ENCODE peak calls at places on chromosomes 1 and 21, in four cellular contexts. Y is aorta, B is H9, S is hepatocyte. D is an unnamed sample.

GRCh38 chr1:39148942-39149341 is 55.6 kb upstream of the MACF1 start:
- DNase-seq in B (no peak), S (no peak), Y (no peak), D (no peak)

GRCh38 chr1:173330149-173330951 is 123.2 kb upstream of the TNFSF4 start:
- DNase-seq in S (no peak), B (no peak), Y (no peak), D (no peak)

GRCh38 chr1:119700326-119700725 is 11.4 kb upstream of the PHGDH start:
- DNase-seq in Y (no peak), S (no peak), B (no peak), D (no peak)

GRCh38 chr1:179816196-179816960 is 61.2 kb downstream of the TOR1AIP2 start:
- DNase-seq in S (peak; percentile 40), Y (no peak), B (no peak), D (no peak)

GRCh38 chr1:230868736-230869385 is 540 bp upstream of the C1orf198 start:
- DNase-seq in B (peak; percentile 78), Y (peak; percentile 81), S (peak; percentile 77), D (no peak)

GRCh38 chr1:4605158-4605557 is 49.3 kb upstream of the AJAP1 start:
- DNase-seq in B (no peak), Y (no peak), S (no peak), D (no peak)

GRCh38 chr21:44924611-44925010 is 3.9 kb upstream of the ITGB2 start:
- DNase-seq in B (no peak), Y (no peak), S (no peak), D (no peak)

GRCh38 chr1:109864063-109864822 is 46.4 kb upstream of the CSF1 start:
- DNase-seq in B (no peak), Y (no peak), S (no peak), D (no peak)

GRCh38 chr21:25952306-25952705 is 217.5 kb downstream of the GABPA start:
- DNase-seq in Y (no peak), B (no peak), S (no peak), D (no peak)

GRCh38 chr1:189269011-189269410 is 1208.7 kb downstream of the BRINP3 start:
- DNase-seq in Y (no peak), B (no peak), S (no peak), D (no peak)

GRCh38 chr21:34651642-34652041 is 17.2 kb upstream of the CLIC6 start:
- DNase-seq in S (no peak), B (no peak), Y (no peak), D (no peak)

GRCh38 chr1:212558665-212559480 is 49.7 kb upstream of the ATF3 start:
- DNase-seq in B (peak; percentile 88), S (peak; percentile 99), Y (peak; percentile 95), D (peak; percentile 51)

GRCh38 chr1:230107941-230108340 is 40.9 kb downstream of the GALNT2 start:
- DNase-seq in B (no peak), S (no peak), Y (no peak), D (no peak)

GRCh38 chr1:169762699-169763098 is 28.8 kb upstream of the SELE start:
- DNase-seq in Y (no peak), B (no peak), S (no peak), D (no peak)

GRCh38 chr1:56773341-56774066 is 45.7 kb downstream of the FYB2 start:
- DNase-seq in B (no peak), Y (no peak), S (no peak), D (no peak)

GRCh38 chr1:10556430-10557005 is 81.8 kb downstream of the PEX14 start:
- DNase-seq in Y (no peak), B (no peak), S (no peak), D (no peak)

GRCh38 chr1:62613325-62613727 is 16.0 kb downstream of the ANGPTL3 start:
- DNase-seq in B (no peak), Y (no peak), S (no peak), D (no peak)

GRCh38 chr1:97307151-97307550 is 585.6 kb downstream of the PTBP2 start:
- DNase-seq in S (no peak), Y (no peak), B (no peak), D (no peak)

GRCh38 chr1:70503358-70503757 is 92.3 kb downstream of the CTH start:
- DNase-seq in Y (no peak), S (no peak), B (no peak), D (no peak)

GRCh38 chr21:34807881-34808568 is 139.2 kb downstream of the CLIC6 start:
- DNase-seq in B (no peak), S (peak; percentile 72), Y (peak; percentile 74), D (peak; percentile 87)

GRCh38 chr1:210416049-210416448 is 87.3 kb downstream of the HHAT start:
- DNase-seq in Y (no peak), S (no peak), B (peak; percentile 45), D (no peak)

GRCh38 chr1:155127672-155128468 is at the start of gene EFNA1:
- DNase-seq in S (peak; percentile 86), Y (peak; percentile 71), B (peak; percentile 56), D (peak; percentile 72)

GRCh38 chr1:56531624-56532358 is 47.6 kb downstream of the PLPP3 start:
- DNase-seq in S (no peak), B (no peak), Y (no peak), D (no peak)

GRCh38 chr1:59156526-59157196 is 140.2 kb upstream of the FGGY start:
- DNase-seq in S (peak; percentile 38), Y (no peak), B (no peak), D (no peak)

GRCh38 chr1:43442756-43443155 is 11.0 kb downstream of the HYI start:
- DNase-seq in Y (peak; percentile 37), B (peak; percentile 17), S (no peak), D (no peak)

GRCh38 chr21:45827881-45828579 is 153.5 kb upstream of the COL6A1 start:
- DNase-seq in Y (no peak), B (no peak), S (no peak), D (no peak)

GRCh38 chr1:156421062-156421938 is 52.3 kb downstream of the RHBG start:
- DNase-seq in Y (peak; percentile 86), B (peak; percentile 95), S (peak; percentile 85), D (peak; percentile 77)

GRCh38 chr1:229287257-229287656 is 16.3 kb downstream of the RAB4A start:
- DNase-seq in B (no peak), Y (no peak), S (no peak), D (no peak)

GRCh38 chr21:42939581-42940413 is 14.4 kb upstream of the ERVH48-1 start:
- DNase-seq in S (peak; percentile 83), Y (peak; percentile 84), B (no peak), D (peak; percentile 73)

GRCh38 chr1:58446368-58446767 is 100.2 kb downstream of the OMA1 start:
- DNase-seq in Y (no peak), S (no peak), B (no peak), D (no peak)

GRCh38 chr1:76300556-76300955 is 226.0 kb downstream of the ST6GALNAC3 start:
- DNase-seq in S (no peak), B (no peak), Y (no peak), D (no peak)

GRCh38 chr1:186541003-186541402 is 80.1 kb upstream of the PDC start:
- DNase-seq in B (peak; percentile 32), Y (no peak), S (no peak), D (no peak)

GRCh38 chr1:153447498-153448170 is 12.8 kb downstream of the S100A7 start:
- DNase-seq in B (no peak), S (no peak), Y (no peak), D (no peak)

DNA sequence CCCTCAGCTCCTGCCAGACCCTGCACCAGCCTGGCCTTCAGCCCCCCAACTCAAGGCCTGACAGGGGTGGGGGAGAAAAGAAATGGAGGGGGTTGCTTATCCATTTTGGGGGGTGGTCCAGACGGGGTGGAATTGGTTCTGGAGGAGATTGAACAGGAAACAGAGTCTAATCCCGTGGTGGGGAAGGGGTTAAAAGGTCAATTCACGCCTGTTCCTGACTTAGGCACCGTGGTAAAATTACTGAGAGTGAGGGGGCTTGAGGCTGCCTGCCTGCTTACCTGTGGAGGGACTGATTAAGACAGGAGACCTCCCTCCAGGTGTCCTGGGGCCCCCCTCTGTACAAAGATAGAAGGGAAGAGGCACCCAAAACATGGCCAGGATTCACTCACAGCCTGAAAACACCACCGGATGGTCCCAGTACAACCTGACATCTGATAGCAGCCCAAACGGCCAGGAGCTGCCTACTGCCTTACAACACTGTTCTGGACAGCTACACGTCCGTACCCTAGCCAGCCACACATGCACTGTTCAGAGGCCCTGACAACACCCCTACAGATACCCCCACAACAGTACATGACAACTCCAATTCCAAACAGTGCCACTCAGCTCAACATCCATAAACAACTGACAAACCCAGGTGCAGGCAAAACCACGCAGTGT is 31.8 kb downstream of the AHDC1 start:
- DNase-seq in S (no peak), Y (no peak), B (no peak), D (no peak)
- H3K27ac ChIP-seq in S (peak overlapping the region; percentile 78), Y (peak overlapping the region; percentile 81), B (no peak overlapping the region), D (peak overlapping the region; percentile 88)

GRCh38 chr1:204505674-204506073 is 10.5 kb upstream of the MDM4 start:
- DNase-seq in Y (no peak), S (no peak), B (no peak), D (no peak)
- H3K4me1 ChIP-seq in Y (no peaks in the 10 kb centered on the region), S (no peaks in the 10 kb centered on the region), B (no peaks in the 10 kb centered on the region), D (no peaks in the 10 kb centered on the region)

DNA sequence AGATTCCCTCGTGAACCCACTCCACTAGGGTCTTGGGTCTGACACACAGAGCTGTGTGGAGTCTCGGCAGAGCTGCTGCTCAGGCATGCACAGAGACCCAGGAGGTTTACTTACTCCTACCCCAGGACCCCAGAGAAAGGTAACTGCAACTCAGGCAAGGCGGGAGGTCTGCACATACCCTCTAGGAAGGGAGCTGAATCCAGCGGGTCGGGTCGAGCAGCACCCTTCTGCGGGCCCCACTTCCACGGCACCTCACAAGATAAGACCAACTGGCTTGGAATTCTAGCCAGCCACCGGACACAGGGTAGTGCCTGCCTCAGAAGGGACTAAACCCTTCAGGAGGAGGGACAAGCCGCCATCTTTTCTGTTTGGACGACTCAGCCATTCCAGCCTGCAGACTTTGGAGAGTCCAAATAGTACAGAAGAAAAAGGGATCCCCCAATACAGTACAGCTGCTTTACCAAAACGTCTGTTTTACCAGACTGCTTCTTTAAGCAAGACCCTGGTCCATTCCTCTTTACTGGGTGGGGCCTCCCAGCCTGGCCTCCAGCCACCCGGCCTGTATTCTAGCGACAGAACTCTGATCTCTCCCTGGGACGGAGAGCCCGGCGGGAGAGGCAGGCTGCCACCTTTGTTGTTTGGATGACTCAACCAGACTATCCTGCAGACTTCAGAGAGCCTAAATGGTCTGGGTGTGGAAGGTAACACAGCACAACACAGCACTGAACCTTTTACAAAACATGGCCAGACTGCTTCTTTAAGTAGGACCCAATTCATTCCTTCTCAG is 554.6 kb upstream of the BEND5 start:
- DNase-seq in Y (no peak), S (no peak), B (no peak), D (no peak)
- H3K9me3 ChIP-seq in Y (no peaks in the 10 kb centered on the region), S (no peaks in the 10 kb centered on the region), B (peaks cover 57% of the 10 kb centered on the region), D (no peaks in the 10 kb centered on the region)

GRCh38 chr1:245807306-245807705 is 652.5 kb downstream of the KIF26B start:
- DNase-seq in B (no peak), Y (no peak), S (no peak), D (no peak)

GRCh38 chr1:245807954-245808719 is 653.4 kb downstream of the KIF26B start:
- DNase-seq in Y (no peak), B (no peak), S (no peak), D (no peak)

GRCh38 chr1:245810181-245810727 is 655.5 kb downstream of the KIF26B start:
- DNase-seq in Y (no peak), S (no peak), B (no peak), D (no peak)

GRCh38 chr1:245810789-245811337 is 656.1 kb downstream of the KIF26B start:
- DNase-seq in Y (no peak), S (peak; percentile 61), B (no peak), D (no peak)

GRCh38 chr1:245809361-245809760 is 654.6 kb downstream of the KIF26B start:
- DNase-seq in S (no peak), Y (no peak), B (no peak), D (no peak)
- H3K27ac ChIP-seq in S (no peak overlapping the region), Y (no peak overlapping the region), B (no peak overlapping the region), D (no peak overlapping the region)

GRCh38 chr1:14662116-14662515 is 63.6 kb downstream of the KAZN start:
- DNase-seq in Y (no peak), B (no peak), S (peak; percentile 11), D (no peak)
- H3K4me1 ChIP-seq in Y (no peaks in the 10 kb centered on the region), B (no peaks in the 10 kb centered on the region), S (no peaks in the 10 kb centered on the region), D (peaks cover 8% of the 10 kb centered on the region)